ENCODE peak calls at places on chromosomes 16 and 17, in ten cellular contexts. N is GM23338; S is CD8-positive, alpha-beta memory T cell; Z is PC-3; Y is effector memory CD4-positive, alpha-beta T cell; M is right atrium auricular region; J is OCI-LY7; Q is heart right ventricle; D is tibial artery; X is IMR-90. F is an unnamed sample.

GRCh38 chr17:77581480-77581879 is 377.0 kb upstream of the TNRC6C start:
- DNase-seq in N (no peak), S (no peak), Z (peak), Y (no peak), M (no peak), J (no peak), Q (no peak), D (peak), X (peak), F (peak)

GRCh38 chr17:66165537-66166123 is 26.3 kb downstream of the CEP112 start:
- DNase-seq in N (peak), S (peak), Z (peak), Y (no peak), M (no peak), J (peak), Q (no peak), D (no peak), X (peak), F (peak)

GRCh38 chr16:17602678-17603077 is 131.9 kb upstream of the XYLT1 start:
- DNase-seq in N (no peak), S (no peak), Z (no peak), Y (no peak), M (no peak), J (no peak), Q (no peak), D (no peak), X (no peak), F (no peak)

GRCh38 chr16:88649924-88650748 is 717 bp downstream of the CYBA start:
- DNase-seq in N (peak), S (peak), Z (no peak), Y (no peak), M (peak), J (peak), Q (no peak), D (peak), X (peak), F (no peak)

GRCh38 chr17:62970617-62971016 is 4.6 kb downstream of the TANC2 start:
- DNase-seq in N (no peak), S (no peak), Z (no peak), Y (no peak), M (no peak), J (no peak), Q (no peak), D (no peak), X (no peak), F (no peak)

GRCh38 chr17:77174928-77175720 is 34.4 kb downstream of the SEC14L1 start:
- DNase-seq in N (no peak), S (no peak), Z (no peak), Y (no peak), M (no peak), J (no peak), Q (no peak), D (no peak), X (no peak), F (no peak)

GRCh38 chr17:51486091-51486490 is 225.7 kb downstream of the UTP18 start:
- DNase-seq in N (no peak), S (no peak), Z (no peak), Y (no peak), M (no peak), J (no peak), Q (no peak), D (no peak), X (no peak), F (no peak)

GRCh38 chr17:80781188-80781577 is 210.5 kb upstream of the CHMP6 start:
- DNase-seq in N (no peak), S (no peak), Z (no peak), Y (no peak), M (no peak), J (no peak), Q (no peak), D (peak), X (no peak), F (no peak)

GRCh38 chr17:36849871-36850348 is 87.4 kb upstream of the LHX1 start:
- DNase-seq in N (no peak), S (no peak), Z (peak), Y (no peak), M (no peak), J (peak), Q (no peak), D (no peak), X (peak), F (peak)

GRCh38 chr17:64457156-64457555 is 8.2 kb downstream of the MILR1 start:
- DNase-seq in N (no peak), S (no peak), Z (no peak), Y (no peak), M (no peak), J (no peak), Q (no peak), D (no peak), X (peak), F (peak)

GRCh38 chr16:49928176-49928892 is 72.4 kb upstream of the ZNF423 start:
- DNase-seq in N (no peak), S (no peak), Z (no peak), Y (no peak), M (no peak), J (no peak), Q (no peak), D (no peak), X (no peak), F (no peak)

GRCh38 chr16:57231821-57232350 is 13.2 kb upstream of the ARL2BP start:
- DNase-seq in N (no peak), S (no peak), Z (no peak), Y (no peak), M (no peak), J (no peak), Q (no peak), D (no peak), X (peak), F (no peak)

GRCh38 chr17:15436399-15437369 is 30.7 kb downstream of the CDRT4 start:
- DNase-seq in N (peak), S (peak), Z (peak), Y (no peak), M (peak), J (peak), Q (peak), D (peak), X (peak), F (no peak)

GRCh38 chr17:7186241-7186640 is 7.1 kb upstream of the ASGR1 start:
- DNase-seq in N (peak), S (no peak), Z (no peak), Y (no peak), M (no peak), J (peak), Q (no peak), D (no peak), X (no peak), F (no peak)

GRCh38 chr16:68355447-68356248 is 44.8 kb downstream of the PRMT7 start:
- DNase-seq in N (peak), S (no peak), Z (no peak), Y (no peak), M (no peak), J (no peak), Q (no peak), D (no peak), X (no peak), F (no peak)

GRCh38 chr16:84229421-84229820 is 10.4 kb downstream of the KCNG4 start:
- DNase-seq in N (no peak), S (no peak), Z (no peak), Y (no peak), M (no peak), J (no peak), Q (no peak), D (no peak), X (no peak), F (no peak)

GRCh38 chr16:3147046-3147756 is 12.4 kb downstream of the ZNF213 start:
- DNase-seq in N (no peak), S (no peak), Z (no peak), Y (no peak), M (no peak), J (no peak), Q (no peak), D (no peak), X (no peak), F (no peak)

GRCh38 chr17:63035271-63035670 is 69.2 kb downstream of the TANC2 start:
- DNase-seq in N (no peak), S (no peak), Z (peak), Y (no peak), M (no peak), J (no peak), Q (no peak), D (no peak), X (peak), F (peak)

GRCh38 chr16:1645914-1646525 is 32.1 kb upstream of the JPT2 start:
- DNase-seq in N (no peak), S (no peak), Z (peak), Y (no peak), M (no peak), J (no peak), Q (no peak), D (no peak), X (peak), F (peak)

GRCh38 chr17:73074515-73074914 is 18.0 kb downstream of the SLC39A11 start:
- DNase-seq in N (no peak), S (no peak), Z (no peak), Y (no peak), M (no peak), J (no peak), Q (no peak), D (no peak), X (no peak), F (no peak)

GRCh38 chr17:75707096-75707720 is 14.1 kb upstream of the ITGB4 start:
- DNase-seq in N (no peak), S (no peak), Z (peak), Y (no peak), M (peak), J (no peak), Q (no peak), D (peak), X (no peak), F (peak)

GRCh38 chr17:15121426-15121825 is 143.7 kb downstream of the PMP22 start:
- DNase-seq in N (no peak), S (no peak), Z (no peak), Y (no peak), M (no peak), J (no peak), Q (no peak), D (no peak), X (peak), F (no peak)

GRCh38 chr16:87252269-87252970 is 64.8 kb downstream of the C16orf95 start:
- DNase-seq in N (no peak), S (no peak), Z (peak), Y (no peak), M (no peak), J (no peak), Q (no peak), D (no peak), X (no peak), F (no peak)

GRCh38 chr16:23072084-23072599 is 77.1 kb downstream of the USP31 start:
- DNase-seq in N (no peak), S (no peak), Z (peak), Y (no peak), M (peak), J (no peak), Q (peak), D (peak), X (peak), F (peak)

GRCh38 chr16:85649411-85649977 is 36.4 kb downstream of the GSE1 start:
- DNase-seq in N (no peak), S (no peak), Z (no peak), Y (no peak), M (no peak), J (no peak), Q (no peak), D (no peak), X (no peak), F (no peak)

GRCh38 chr16:85648782-85649181 is 35.7 kb downstream of the GSE1 start:
- DNase-seq in N (no peak), S (no peak), Z (no peak), Y (no peak), M (no peak), J (no peak), Q (no peak), D (no peak), X (peak), F (no peak)

GRCh38 chr16:85651822-85652430 is 36.8 kb downstream of the GINS2 start:
- DNase-seq in N (no peak), S (no peak), Z (peak), Y (no peak), M (no peak), J (no peak), Q (no peak), D (no peak), X (no peak), F (no peak)

GRCh38 chr16:85650864-85651811 is 37.6 kb downstream of the GINS2 start:
- DNase-seq in N (no peak), S (no peak), Z (no peak), Y (no peak), M (no peak), J (peak), Q (peak), D (no peak), X (no peak), F (no peak)

DNA sequence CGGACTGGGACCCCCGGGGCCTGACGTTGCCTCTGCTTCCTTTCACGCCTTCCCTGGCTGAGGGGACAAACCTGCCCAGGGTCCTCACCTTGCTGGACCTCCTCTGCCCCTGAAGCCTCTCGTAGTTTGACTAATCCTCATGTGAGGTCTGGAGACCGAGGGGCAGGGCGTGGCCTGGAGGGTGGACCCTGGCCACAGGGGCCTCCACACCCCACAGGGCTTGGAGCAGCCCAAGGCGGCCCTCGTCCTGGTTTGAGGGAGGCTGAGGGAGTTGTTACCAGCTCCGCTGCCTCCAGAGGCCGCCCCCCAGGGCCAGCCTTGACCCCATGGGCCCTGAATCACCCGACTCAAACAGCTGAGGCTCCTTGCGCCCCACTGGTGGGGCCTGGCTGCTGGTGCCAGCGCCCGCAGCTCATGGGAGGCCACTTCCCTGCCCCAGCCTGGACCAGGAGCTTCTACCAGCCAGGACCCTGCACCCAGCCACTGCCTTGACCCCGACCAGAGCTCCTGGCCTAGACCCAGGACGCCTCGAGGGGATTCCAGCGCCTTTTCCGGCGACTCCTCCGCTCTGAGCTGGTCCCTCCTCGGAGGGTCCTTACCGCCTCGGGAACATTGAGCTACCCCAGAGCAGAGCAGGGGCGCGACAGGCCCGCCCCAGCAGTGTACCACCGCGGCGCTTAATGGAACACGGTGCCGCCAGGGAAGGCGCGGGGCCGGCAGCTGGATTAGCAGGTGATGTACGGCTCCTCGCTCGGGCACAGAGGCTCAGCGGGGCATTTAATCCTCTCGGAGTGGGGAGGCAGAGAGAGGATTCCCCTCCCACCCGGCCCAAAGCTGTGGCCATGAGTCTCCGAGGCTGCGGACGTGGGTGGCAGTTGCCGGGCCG is 37.1 kb downstream of the GSE1 start:
- DNase-seq in N (no peak), S (no peak), Z (no peak), Y (no peak), M (no peak), J (no peak), Q (no peak), D (no peak), X (no peak), F (no peak)
- H3K27ac ChIP-seq in N (peak), S (no peak), Z (no peak), Y (no peak), M (no peak), J (no peak), Q (no peak), D (no peak), X (no peak), F (no peak)

GRCh38 chr17:2475056-2475455 is 36.6 kb downstream of the METTL16 start:
- DNase-seq in N (no peak), S (no peak), Z (no peak), Y (no peak), M (no peak), J (no peak), Q (no peak), D (no peak), X (no peak), F (no peak)
- H3K27ac ChIP-seq in N (no peak), S (no peak), Z (no peak), Y (no peak), M (no peak), J (no peak), Q (no peak), D (no peak), X (no peak), F (no peak)

DNA sequence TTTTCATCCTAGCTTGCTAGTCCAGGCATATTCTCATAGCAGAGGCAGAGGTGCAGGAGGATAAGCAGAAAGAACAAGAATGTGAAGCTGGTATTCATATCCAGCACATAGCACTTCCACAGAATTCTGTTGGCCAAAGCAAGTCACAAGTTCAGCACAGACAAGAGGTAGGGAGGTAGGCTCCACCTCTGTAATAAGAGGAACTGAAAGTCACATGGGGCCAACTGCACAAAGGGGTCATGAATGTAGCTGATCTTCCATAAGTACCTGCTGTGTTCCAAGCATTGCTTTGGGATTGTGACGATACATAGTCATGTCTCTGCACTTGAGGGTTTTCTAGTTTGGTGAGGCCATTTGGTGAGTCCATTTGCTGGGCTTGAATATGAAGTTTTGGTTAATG is 110.8 kb upstream of the MPHOSPH6 start:
- DNase-seq in N (no peak), S (no peak), Z (no peak), Y (no peak), M (no peak), J (peak), Q (no peak), D (no peak), X (no peak), F (no peak)
- H3K27ac ChIP-seq in N (no peak), S (no peak), Z (no peak), Y (no peak), M (no peak), J (no peak), Q (peak), D (peak), X (no peak), F (no peak)

GRCh38 chr16:12547608-12547922 is 256.1 kb downstream of the CPPED1 start:
- DNase-seq in N (no peak), S (no peak), Z (no peak), Y (no peak), M (no peak), J (no peak), Q (no peak), D (no peak), X (no peak), F (no peak)

GRCh38 chr16:12545292-12545610 is 258.4 kb downstream of the CPPED1 start:
- DNase-seq in N (no peak), S (no peak), Z (no peak), Y (no peak), M (no peak), J (no peak), Q (no peak), D (no peak), X (no peak), F (no peak)

GRCh38 chr16:12548270-12548983 is 255.3 kb downstream of the CPPED1 start:
- DNase-seq in N (no peak), S (no peak), Z (no peak), Y (no peak), M (no peak), J (peak), Q (no peak), D (no peak), X (no peak), F (no peak)

GRCh38 chr16:12545792-12546342 is 257.8 kb downstream of the CPPED1 start:
- DNase-seq in N (no peak), S (no peak), Z (no peak), Y (no peak), M (no peak), J (peak), Q (no peak), D (no peak), X (no peak), F (no peak)

GRCh38 chr16:12546918-12547607 is 256.6 kb downstream of the CPPED1 start:
- DNase-seq in N (no peak), S (no peak), Z (no peak), Y (no peak), M (no peak), J (peak), Q (no peak), D (no peak), X (peak), F (no peak)
- H3K27ac ChIP-seq in N (no peak), S (no peak), Z (no peak), Y (no peak), M (no peak), J (peak), Q (no peak), D (no peak), X (no peak), F (no peak)

GRCh38 chr16:66548868-66549267 is 1.1 kb downstream of the TK2 start:
- DNase-seq in N (no peak), S (no peak), Z (no peak), Y (no peak), M (no peak), J (no peak), Q (no peak), D (no peak), X (no peak), F (no peak)
- H3K27ac ChIP-seq in N (peak), S (peak), Z (no peak), Y (peak), M (peak), J (no peak), Q (peak), D (peak), X (peak), F (no peak)

GRCh38 chr17:69192754-69193153 is 35.9 kb downstream of the ABCA10 start:
- DNase-seq in N (no peak), S (no peak), Z (no peak), Y (no peak), M (no peak), J (no peak), Q (no peak), D (no peak), X (no peak), F (no peak)
- H3K27ac ChIP-seq in N (no peak), S (no peak), Z (no peak), Y (no peak), M (no peak), J (no peak), Q (no peak), D (no peak), X (no peak), F (no peak)

DNA sequence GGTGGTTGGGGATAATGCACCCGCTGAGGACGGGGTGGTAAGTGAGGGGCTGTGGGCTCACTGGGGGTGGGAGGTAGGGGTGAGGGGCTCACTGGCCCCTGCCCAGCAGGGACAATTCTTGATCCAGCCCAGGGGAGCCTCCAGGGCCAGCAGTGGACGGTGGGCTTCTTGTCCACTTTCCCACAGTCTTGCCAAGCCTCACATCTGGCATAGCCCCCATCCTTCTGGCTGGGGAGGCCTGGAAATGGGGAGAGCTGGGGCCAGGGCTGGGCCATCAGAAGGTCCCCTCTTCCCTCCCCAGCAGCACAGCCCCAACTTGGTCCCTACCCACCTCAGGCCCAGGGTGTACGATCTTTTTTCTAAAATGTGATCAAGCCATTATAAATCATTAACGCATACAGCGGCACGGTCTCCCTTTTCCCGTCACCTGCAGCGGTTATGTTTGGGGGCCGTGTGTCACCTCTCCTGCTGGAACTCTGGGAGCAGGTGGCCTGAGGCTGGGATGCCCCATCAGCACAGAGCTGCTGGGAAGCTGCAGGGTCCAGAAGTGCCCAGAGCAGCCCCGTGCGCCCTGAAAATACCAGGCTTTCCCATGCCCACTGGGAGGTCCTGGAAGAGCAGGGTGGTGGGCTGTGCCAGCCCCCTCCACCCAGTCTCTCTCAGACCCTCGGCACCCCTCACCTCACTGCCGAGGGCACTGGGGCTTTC is 7.2 kb upstream of the SETD6 start:
- DNase-seq in N (no peak), S (no peak), Z (no peak), Y (no peak), M (no peak), J (no peak), Q (no peak), D (peak), X (no peak), F (no peak)
- H3K27ac ChIP-seq in N (no peak), S (no peak), Z (no peak), Y (no peak), M (no peak), J (no peak), Q (no peak), D (no peak), X (no peak), F (no peak)

GRCh38 chr17:40540448-40540847 is 24.8 kb downstream of the CCR7 start:
- DNase-seq in N (no peak), S (peak), Z (no peak), Y (peak), M (no peak), J (no peak), Q (no peak), D (peak), X (no peak), F (no peak)
- H3K27ac ChIP-seq in N (no peak), S (peak), Z (no peak), Y (peak), M (peak), J (no peak), Q (peak), D (peak), X (peak), F (no peak)

F was measured in brain microvascular endothelial cell.